ENCODE peak calls at places on chromosomes 4 and X, in eight cellular contexts. O is hypothalamus; Q is activated T-cell treated with anti-CD3 and anti-CD28 coated beads, Interleukin-2, amount 50 U/mL, for 24 hours; V is PC-9; H is neuronal stem cell; W is dorsolateral prefrontal cortex; B is CD8-positive, alpha-beta memory T cell; I is pons. C is an unnamed sample.

GRCh38 chr4:8537041-8537461 is 43.1 kb upstream of the GPR78 start:
- DNase-seq in V (peak), H (no peak), B (no peak), Q (no peak), O (no peak), W (no peak), I (peak), C (peak)

GRCh38 chr4:149175549-149175948 is 640.1 kb downstream of the IQCM start:
- DNase-seq in H (no peak), O (no peak), B (no peak), V (no peak), W (no peak), Q (no peak), I (no peak), C (no peak)

GRCh38 chrX:134482371-134482770 is 22.4 kb downstream of the HPRT1 start:
- DNase-seq in O (no peak), Q (no peak), B (no peak), W (no peak), V (no peak), I (no peak), H (no peak), C (no peak)

GRCh38 chrX:151870603-151871002 is 42.1 kb upstream of the MAGEA4 start:
- DNase-seq in H (no peak), I (no peak), B (no peak), V (peak), Q (no peak), W (no peak), O (no peak), C (no peak)

GRCh38 chr4:10089346-10089745 is 27.3 kb downstream of the WDR1 start:
- DNase-seq in I (no peak), B (no peak), W (peak), Q (no peak), V (no peak), O (no peak), H (no peak), C (no peak)

GRCh38 chr4:79042079-79042674 is 102.9 kb upstream of the PAQR3 start:
- DNase-seq in Q (no peak), H (peak), I (peak), B (no peak), O (no peak), V (peak), W (no peak), C (peak)

GRCh38 chrX:69137371-69137881 is 27.8 kb downstream of the PJA1 start:
- DNase-seq in O (no peak), B (no peak), H (no peak), V (no peak), Q (no peak), W (no peak), I (no peak), C (peak)

GRCh38 chrX:105307762-105308161 is 87.3 kb upstream of the TEX13A start:
- DNase-seq in V (no peak), I (no peak), O (no peak), Q (no peak), B (no peak), H (no peak), W (no peak), C (no peak)

GRCh38 chr4:24470681-24471622 is 113.4 kb downstream of the DHX15 start:
- DNase-seq in W (peak), V (no peak), H (peak), Q (peak), B (no peak), O (peak), I (no peak), C (peak)

GRCh38 chrX:55135171-55135570 is 46.4 kb downstream of the PAGE2 start:
- DNase-seq in Q (peak), W (no peak), B (peak), V (peak), I (peak), H (peak), O (peak), C (peak)

GRCh38 chr4:102620697-102621497 is 119.7 kb downstream of the NFKB1 start:
- DNase-seq in O (peak), I (peak), V (peak), B (no peak), H (peak), W (no peak), Q (no peak), C (no peak)

GRCh38 chr4:8754634-8755589 is 116.7 kb downstream of the HMX1 start:
- DNase-seq in B (no peak), W (peak), I (no peak), O (no peak), V (no peak), Q (no peak), H (no peak), C (no peak)

GRCh38 chr4:31613946-31614623 is 893.9 kb downstream of the PCDH7 start:
- DNase-seq in I (no peak), Q (no peak), W (no peak), O (no peak), H (peak), V (peak), B (no peak), C (no peak)